ENCODE peak calls at places on chromosomes 12 and 14, in six cellular contexts. C, U, P, E, W and G are unnamed samples.

GRCh38 chr14:52146504-52146903 is 77.6 kb upstream of the NID2 start:
- DNase-seq in C (peak; percentile 24), W (no peak), P (no peak), E (no peak), U (no peak), G (no peak)

GRCh38 chr12:107359382-107359781 is 266.0 kb upstream of the CRY1 start:
- DNase-seq in P (peak; percentile 77), E (peak; percentile 45), C (peak; percentile 76), W (no peak), U (peak; percentile 29), G (no peak)

GRCh38 chr12:105696-106095 is 39.1 kb downstream of the IQSEC3 start:
- DNase-seq in C (no peak), P (no peak), W (no peak), U (no peak), E (no peak), G (no peak)

GRCh38 chr12:127562781-127563180 is 704.2 kb upstream of the TMEM132C start:
- DNase-seq in U (no peak), E (no peak), P (no peak), C (no peak), W (no peak), G (no peak)

GRCh38 chr12:107027304-107028053 is 40.5 kb upstream of the MTERF2 start:
- DNase-seq in E (peak; percentile 87), C (peak; percentile 98), P (peak; percentile 96), U (peak; percentile 10), W (peak; percentile 12), G (no peak)

GRCh38 chr12:15534870-15535269 is 212.6 kb downstream of the PTPRO start:
- DNase-seq in W (no peak), P (peak; percentile 18), E (no peak), U (no peak), C (no peak), G (no peak)

GRCh38 chr12:78568326-78569020 is 296.1 kb upstream of the SYT1 start:
- DNase-seq in E (no peak), C (peak; percentile 71), P (peak; percentile 57), W (no peak), U (no peak), G (no peak)

GRCh38 chr12:132124766-132125425 is 19.2 kb downstream of the DDX51 start:
- DNase-seq in C (no peak), E (no peak), U (no peak), W (no peak), P (no peak), G (no peak)

GRCh38 chr14:90105756-90106155 is 44.0 kb downstream of the KCNK13 start:
- DNase-seq in P (no peak), U (no peak), W (no peak), C (no peak), E (no peak), G (no peak)

GRCh38 chr14:94394594-94395305 is 6.3 kb upstream of the SERPINA1 start:
- DNase-seq in W (no peak), U (no peak), C (no peak), E (no peak), P (peak; percentile 58), G (no peak)

GRCh38 chr12:33439587-33440011 is at the start of gene SYT10:
- DNase-seq in E (no peak), P (no peak), C (no peak), U (peak; percentile 83), W (no peak), G (peak; percentile 87)

GRCh38 chr12:9646794-9647622 is 22.5 kb upstream of the CLEC2D start:
- DNase-seq in W (no peak), C (peak; percentile 1), E (peak; percentile 9), U (peak; percentile 73), P (peak; percentile 56), G (no peak)

GRCh38 chr14:39739796-39740195 is 307.6 kb upstream of the FBXO33 start:
- DNase-seq in U (no peak), P (no peak), C (no peak), W (no peak), E (no peak), G (no peak)

GRCh38 chr12:76922821-76923315 is 44.0 kb upstream of the CSRP2 start:
- DNase-seq in W (no peak), C (no peak), E (no peak), P (peak; percentile 47), U (peak; percentile 11), G (no peak)

GRCh38 chr14:20458031-20458789 is 3.0 kb downstream of the PIP4P1 start:
- DNase-seq in U (peak; percentile 40), C (no peak), W (no peak), P (no peak), E (no peak), G (no peak)

GRCh38 chr12:108381793-108382436 is 42.8 kb upstream of the CMKLR1 start:
- DNase-seq in C (peak; percentile 35), U (peak; percentile 70), W (peak; percentile 3), P (no peak), E (no peak), G (peak; percentile 61)

GRCh38 chr12:31896514-31897039 is 62.6 kb upstream of the RESF1 start:
- DNase-seq in W (no peak), U (peak; percentile 70), E (no peak), P (peak; percentile 38), C (no peak), G (no peak)

GRCh38 chr12:27289414-27289813 is 43.2 kb upstream of the BMAL2 start:
- DNase-seq in W (no peak), P (peak; percentile 20), E (no peak), C (no peak), U (no peak), G (no peak)

GRCh38 chr14:103334644-103335603 is 887 bp downstream of the EIF5 start:
- DNase-seq in E (peak; percentile 37), W (peak; percentile 82), C (peak; percentile 75), P (peak; percentile 79), U (peak; percentile 63), G (no peak)

GRCh38 chr14:64926398-64926995 is 12.2 kb downstream of the CHURC1 start:
- DNase-seq in C (no peak), U (no peak), W (no peak), E (no peak), P (no peak), G (no peak)

DNA sequence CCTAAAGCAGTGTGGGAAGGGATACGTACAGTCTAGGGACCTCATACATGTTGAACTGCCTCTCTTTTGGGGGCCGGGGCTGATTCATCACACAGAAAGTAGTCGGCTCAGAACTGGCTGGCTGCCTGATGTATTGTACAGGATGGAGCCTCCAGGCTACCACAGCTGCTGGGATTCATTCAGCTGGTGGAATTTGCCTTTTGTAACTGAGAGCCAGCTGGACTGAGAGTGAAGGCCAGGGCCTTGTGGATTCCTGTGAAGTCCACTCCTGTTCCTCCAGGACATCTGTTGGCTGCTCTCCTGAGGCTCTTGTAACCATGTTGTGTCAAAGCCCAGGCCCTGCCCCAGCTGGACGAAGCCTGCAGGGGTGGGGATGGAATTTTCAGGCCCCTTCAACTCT is 116.3 kb upstream of the PRICKLE1 start:
- DNase-seq in W (no peak), C (peak; percentile 56), U (peak; percentile 26), E (no peak), P (peak; percentile 95), G (no peak)
- H3K4me2 ChIP-seq in W (no peak overlapping the region), C (no peak overlapping the region), U (no peak overlapping the region), E (no peak overlapping the region), P (peak overlapping the region; percentile 17), G (no peak overlapping the region)

GRCh38 chr14:63050694-63051093 is 5.4 kb upstream of the KCNH5 start:
- DNase-seq in W (no peak), P (no peak), U (no peak), E (no peak), C (no peak), G (no peak)

GRCh38 chr14:63051301-63051700 is 6.0 kb upstream of the KCNH5 start:
- DNase-seq in W (no peak), P (no peak), U (no peak), E (no peak), C (no peak), G (no peak)

GRCh38 chr14:63045234-63045611 is at the start of gene KCNH5:
- DNase-seq in C (peak; percentile 22), U (peak; percentile 85), W (no peak), E (peak; percentile 14), P (peak; percentile 46), G (peak; percentile 91)

GRCh38 chr14:63045612-63046320 is 508 bp upstream of the KCNH5 start:
- DNase-seq in E (peak; percentile 37), U (peak; percentile 89), P (peak; percentile 40), C (no peak), W (no peak), G (peak; percentile 92)

GRCh38 chr14:63046339-63047268 is 1.3 kb upstream of the KCNH5 start:
- DNase-seq in P (no peak), E (no peak), W (no peak), U (peak; percentile 21), C (no peak), G (peak; percentile 65)
- H3K4me2 ChIP-seq in P (peak overlapping the region; percentile 95), E (peak overlapping the region; percentile 98), W (no peak overlapping the region), U (peak overlapping the region; percentile 70), C (peak overlapping the region; percentile 75), G (peak overlapping the region; percentile 74)

GRCh38 chr12:121514184-121514742 is 66.6 kb downstream of the KDM2B start:
- DNase-seq in C (no peak), U (no peak), E (no peak), W (no peak), P (no peak), G (no peak)
- H3K4me2 ChIP-seq in C (no peak overlapping the region), U (no peak overlapping the region), E (no peak overlapping the region), W (no peak overlapping the region), P (no peak overlapping the region), G (no peak overlapping the region)

DNA sequence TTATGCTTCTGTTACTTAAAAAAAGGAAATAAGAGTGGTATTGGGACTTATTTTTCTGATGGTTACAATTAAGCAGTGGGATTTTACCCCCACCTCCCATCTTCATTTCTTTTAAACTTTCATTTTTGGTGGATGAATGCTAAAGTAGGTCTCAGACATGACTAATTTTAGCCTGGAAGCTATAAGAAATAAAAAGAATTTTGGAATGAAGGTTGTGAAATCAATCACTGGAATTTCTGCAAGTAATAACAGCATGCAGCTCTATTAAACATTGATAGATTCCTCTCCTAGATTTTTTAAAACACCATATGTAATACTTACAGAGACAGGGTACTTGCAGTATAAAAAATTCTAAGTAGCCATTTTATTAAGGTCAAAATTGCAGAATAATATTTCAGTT is 164.2 kb upstream of the CLEC14A start:
- DNase-seq in P (peak; percentile 46), E (no peak), U (no peak), W (no peak), C (no peak), G (no peak)
- H3K4me2 ChIP-seq in P (no peak overlapping the region), E (no peak overlapping the region), U (no peak overlapping the region), W (no peak overlapping the region), C (no peak overlapping the region), G (no peak overlapping the region)

DNA sequence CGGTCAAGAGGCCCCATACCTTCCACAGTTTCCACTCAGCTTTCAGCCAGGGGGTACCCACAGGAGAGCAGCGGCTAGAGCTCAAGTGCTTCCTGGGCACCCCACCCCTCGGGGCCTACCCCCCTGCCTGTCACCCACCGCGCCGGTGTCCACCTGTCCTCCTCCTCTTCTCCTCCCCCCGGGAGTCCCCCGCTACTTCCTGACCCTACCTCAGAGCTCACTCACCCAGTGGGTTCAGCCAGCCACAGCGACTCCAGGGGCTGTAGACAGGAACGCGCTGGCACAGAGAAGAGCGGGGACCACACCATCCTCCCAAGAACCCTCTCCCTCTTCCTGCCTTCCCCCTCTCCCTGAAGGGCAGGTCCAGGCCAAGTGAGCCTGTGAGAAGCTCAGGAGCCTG is 123.0 kb downstream of the ESRRB start:
- DNase-seq in W (no peak), E (no peak), C (no peak), U (no peak), P (no peak), G (no peak)
- H3K4me2 ChIP-seq in W (no peak overlapping the region), E (no peak overlapping the region), C (no peak overlapping the region), U (no peak overlapping the region), P (no peak overlapping the region), G (no peak overlapping the region)